ENCODE peak calls at places on chromosomes 1 and 21, in eight cellular contexts. One of them, this sample, is unnamed.

GRCh38 chr1:219041141-219041540 is 132.5 kb upstream of the LYPLAL1 start:
- DNase-seq in AG04449: no peak
- DNase-seq in dorsolateral prefrontal cortex: no peak
- DNase-seq in thoracic aorta: no peak
- DNase-seq in MCF 10A: peak
- DNase-seq in heart left ventricle: no peak
- DNase-seq in cardiac muscle cell: peak
- DNase-seq in body of pancreas: no peak
- DNase-seq in this sample: no peak

GRCh38 chr1:9455487-9456237 is 83.6 kb upstream of the SLC25A33 start:
- DNase-seq in AG04449: no peak
- DNase-seq in dorsolateral prefrontal cortex: peak
- DNase-seq in thoracic aorta: no peak
- DNase-seq in MCF 10A: peak
- DNase-seq in heart left ventricle: peak
- DNase-seq in cardiac muscle cell: peak
- DNase-seq in body of pancreas: peak
- DNase-seq in this sample: no peak

GRCh38 chr1:203629509-203630082 is 3.0 kb downstream of the ATP2B4 start:
- DNase-seq in AG04449: no peak
- DNase-seq in dorsolateral prefrontal cortex: no peak
- DNase-seq in thoracic aorta: no peak
- DNase-seq in MCF 10A: no peak
- DNase-seq in heart left ventricle: peak
- DNase-seq in cardiac muscle cell: peak
- DNase-seq in body of pancreas: peak
- DNase-seq in this sample: peak

GRCh38 chr1:101291562-101292035 is 54.8 kb downstream of the S1PR1 start:
- DNase-seq in AG04449: no peak
- DNase-seq in dorsolateral prefrontal cortex: no peak
- DNase-seq in thoracic aorta: no peak
- DNase-seq in MCF 10A: peak
- DNase-seq in heart left ventricle: no peak
- DNase-seq in cardiac muscle cell: peak
- DNase-seq in body of pancreas: peak
- DNase-seq in this sample: no peak

GRCh38 chr1:52544665-52545525 is 8.0 kb downstream of the TUT4 start:
- DNase-seq in AG04449: no peak
- DNase-seq in dorsolateral prefrontal cortex: no peak
- DNase-seq in thoracic aorta: no peak
- DNase-seq in MCF 10A: no peak
- DNase-seq in heart left ventricle: no peak
- DNase-seq in cardiac muscle cell: peak
- DNase-seq in body of pancreas: no peak
- DNase-seq in this sample: no peak

GRCh38 chr1:98325646-98326441 is 335.7 kb upstream of the SNX7 start:
- DNase-seq in AG04449: peak
- DNase-seq in dorsolateral prefrontal cortex: no peak
- DNase-seq in thoracic aorta: peak
- DNase-seq in MCF 10A: peak
- DNase-seq in heart left ventricle: peak
- DNase-seq in cardiac muscle cell: peak
- DNase-seq in body of pancreas: peak
- DNase-seq in this sample: peak

GRCh38 chr1:96076589-96076988 is 645.0 kb upstream of the PTBP2 start:
- DNase-seq in AG04449: no peak
- DNase-seq in dorsolateral prefrontal cortex: no peak
- DNase-seq in thoracic aorta: no peak
- DNase-seq in MCF 10A: peak
- DNase-seq in heart left ventricle: no peak
- DNase-seq in cardiac muscle cell: no peak
- DNase-seq in body of pancreas: no peak
- DNase-seq in this sample: no peak

GRCh38 chr21:41639336-41639735 is 127.5 kb downstream of the RIPK4 start:
- DNase-seq in AG04449: no peak
- DNase-seq in dorsolateral prefrontal cortex: no peak
- DNase-seq in thoracic aorta: no peak
- DNase-seq in MCF 10A: no peak
- DNase-seq in heart left ventricle: no peak
- DNase-seq in cardiac muscle cell: no peak
- DNase-seq in body of pancreas: no peak
- DNase-seq in this sample: no peak

GRCh38 chr1:165570078-165570477 is 26.3 kb downstream of the LRRC52 start:
- DNase-seq in AG04449: no peak
- DNase-seq in dorsolateral prefrontal cortex: no peak
- DNase-seq in thoracic aorta: no peak
- DNase-seq in MCF 10A: no peak
- DNase-seq in heart left ventricle: no peak
- DNase-seq in cardiac muscle cell: no peak
- DNase-seq in body of pancreas: no peak
- DNase-seq in this sample: no peak

GRCh38 chr1:112209493-112209892 is 186.5 kb upstream of the CTTNBP2NL start:
- DNase-seq in AG04449: no peak
- DNase-seq in dorsolateral prefrontal cortex: no peak
- DNase-seq in thoracic aorta: no peak
- DNase-seq in MCF 10A: peak
- DNase-seq in heart left ventricle: no peak
- DNase-seq in cardiac muscle cell: no peak
- DNase-seq in body of pancreas: no peak
- DNase-seq in this sample: no peak

GRCh38 chr21:41840880-41841279 is 38.3 kb downstream of the PRDM15 start:
- DNase-seq in AG04449: no peak
- DNase-seq in dorsolateral prefrontal cortex: no peak
- DNase-seq in thoracic aorta: no peak
- DNase-seq in MCF 10A: no peak
- DNase-seq in heart left ventricle: no peak
- DNase-seq in cardiac muscle cell: no peak
- DNase-seq in body of pancreas: no peak
- DNase-seq in this sample: no peak

GRCh38 chr1:179142889-179143299 is 61.0 kb downstream of the TOR3A start:
- DNase-seq in AG04449: peak
- DNase-seq in dorsolateral prefrontal cortex: no peak
- DNase-seq in thoracic aorta: no peak
- DNase-seq in MCF 10A: peak
- DNase-seq in heart left ventricle: no peak
- DNase-seq in cardiac muscle cell: peak
- DNase-seq in body of pancreas: peak
- DNase-seq in this sample: no peak

DNA sequence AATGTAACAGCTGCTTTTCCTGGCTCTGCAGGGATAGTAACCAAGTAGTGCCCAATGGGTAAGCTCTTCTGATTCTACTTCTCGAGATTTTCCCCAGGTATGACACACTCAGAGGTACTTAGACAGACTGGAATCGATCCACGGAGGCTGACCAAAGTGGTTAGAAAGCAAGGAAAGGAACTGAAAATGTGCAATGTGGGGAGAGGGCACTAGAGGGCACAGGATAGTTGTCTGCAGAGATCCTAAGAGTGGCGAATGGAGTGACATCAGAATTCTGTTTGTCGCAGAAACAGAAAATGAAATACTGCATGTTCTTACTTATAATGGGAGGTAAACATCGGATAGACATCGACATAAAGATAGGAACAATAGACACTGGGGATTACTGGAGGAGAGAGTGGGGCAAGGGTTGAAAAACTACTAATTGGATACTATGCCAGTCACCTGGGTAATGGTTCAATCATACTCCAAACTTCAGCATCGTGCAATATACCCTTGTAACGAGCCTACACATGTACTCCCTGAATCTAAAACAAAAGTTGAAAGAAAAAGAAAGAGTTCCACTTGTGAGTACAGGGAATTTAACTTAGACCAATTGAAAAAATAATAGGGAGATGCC is 23.3 kb downstream of the CYP2J2 start:
- DNase-seq in AG04449: no peak
- DNase-seq in dorsolateral prefrontal cortex: no peak
- DNase-seq in thoracic aorta: no peak
- DNase-seq in MCF 10A: peak
- DNase-seq in heart left ventricle: no peak
- DNase-seq in cardiac muscle cell: peak
- DNase-seq in body of pancreas: peak
- DNase-seq in this sample: no peak
- TF ChIP-seq CTCF in AG04449: peak
- TF ChIP-seq CTCF in dorsolateral prefrontal cortex: peak
- TF ChIP-seq CTCF in thoracic aorta: peak
- TF ChIP-seq CTCF in MCF 10A: peak
- TF ChIP-seq CTCF in heart left ventricle: peak
- TF ChIP-seq CTCF in cardiac muscle cell: peak
- TF ChIP-seq CTCF in body of pancreas: peak
- TF ChIP-seq CTCF in this sample: peak

GRCh38 chr1:33364578-33364945 is 43.7 kb upstream of the A3GALT2 start:
- DNase-seq in AG04449: no peak
- DNase-seq in dorsolateral prefrontal cortex: no peak
- DNase-seq in thoracic aorta: no peak
- DNase-seq in MCF 10A: no peak
- DNase-seq in heart left ventricle: no peak
- DNase-seq in cardiac muscle cell: peak
- DNase-seq in body of pancreas: no peak
- DNase-seq in this sample: no peak
- TF ChIP-seq CTCF in AG04449: no peak
- TF ChIP-seq CTCF in dorsolateral prefrontal cortex: no peak
- TF ChIP-seq CTCF in thoracic aorta: no peak
- TF ChIP-seq CTCF in MCF 10A: no peak
- TF ChIP-seq CTCF in heart left ventricle: no peak
- TF ChIP-seq CTCF in cardiac muscle cell: no peak
- TF ChIP-seq CTCF in body of pancreas: no peak
- TF ChIP-seq CTCF in this sample: no peak

DNA sequence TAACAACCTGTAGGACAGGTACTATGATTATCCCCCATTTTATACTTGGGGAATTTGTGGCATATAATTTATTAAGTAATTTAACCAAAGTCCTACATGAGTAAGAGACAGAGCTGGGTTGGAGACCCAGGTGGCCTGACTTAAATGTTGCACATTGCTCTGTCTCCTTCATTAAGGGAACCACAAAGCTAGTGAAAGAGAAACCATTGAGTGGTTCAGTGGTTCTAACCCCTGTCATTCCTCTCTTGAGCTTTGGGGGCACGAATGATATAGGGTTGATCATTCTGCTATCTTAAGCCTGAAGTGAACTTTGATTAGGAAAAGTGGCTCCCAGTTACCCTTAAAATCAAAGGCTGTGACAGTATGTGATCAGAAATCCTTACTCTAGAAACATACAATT is 5.2 kb upstream of the MAP3K7CL start:
- DNase-seq in AG04449: no peak
- DNase-seq in dorsolateral prefrontal cortex: no peak
- DNase-seq in thoracic aorta: no peak
- DNase-seq in MCF 10A: no peak
- DNase-seq in heart left ventricle: no peak
- DNase-seq in cardiac muscle cell: no peak
- DNase-seq in body of pancreas: no peak
- DNase-seq in this sample: no peak
- TF ChIP-seq CTCF in AG04449: no peak
- TF ChIP-seq CTCF in dorsolateral prefrontal cortex: no peak
- TF ChIP-seq CTCF in thoracic aorta: no peak
- TF ChIP-seq CTCF in MCF 10A: no peak
- TF ChIP-seq CTCF in heart left ventricle: no peak
- TF ChIP-seq CTCF in cardiac muscle cell: no peak
- TF ChIP-seq CTCF in body of pancreas: no peak
- TF ChIP-seq CTCF in this sample: no peak

GRCh38 chr1:41795205-41795762 is 123.4 kb downstream of the HIVEP3 start:
- DNase-seq in AG04449: no peak
- DNase-seq in dorsolateral prefrontal cortex: no peak
- DNase-seq in thoracic aorta: no peak
- DNase-seq in MCF 10A: peak
- DNase-seq in heart left ventricle: no peak
- DNase-seq in cardiac muscle cell: peak
- DNase-seq in body of pancreas: no peak
- DNase-seq in this sample: no peak
- TF ChIP-seq CTCF in AG04449: peak
- TF ChIP-seq CTCF in dorsolateral prefrontal cortex: no peak
- TF ChIP-seq CTCF in thoracic aorta: no peak
- TF ChIP-seq CTCF in MCF 10A: peak
- TF ChIP-seq CTCF in heart left ventricle: peak
- TF ChIP-seq CTCF in cardiac muscle cell: peak
- TF ChIP-seq CTCF in body of pancreas: no peak
- TF ChIP-seq CTCF in this sample: peak

GRCh38 chr1:244210884-244211558 is 159.9 kb downstream of the ZBTB18 start:
- DNase-seq in AG04449: no peak
- DNase-seq in dorsolateral prefrontal cortex: no peak
- DNase-seq in thoracic aorta: no peak
- DNase-seq in MCF 10A: peak
- DNase-seq in heart left ventricle: no peak
- DNase-seq in cardiac muscle cell: peak
- DNase-seq in body of pancreas: peak
- DNase-seq in this sample: no peak
- TF ChIP-seq CTCF in AG04449: no peak
- TF ChIP-seq CTCF in dorsolateral prefrontal cortex: no peak
- TF ChIP-seq CTCF in thoracic aorta: no peak
- TF ChIP-seq CTCF in MCF 10A: peak
- TF ChIP-seq CTCF in heart left ventricle: no peak
- TF ChIP-seq CTCF in cardiac muscle cell: peak
- TF ChIP-seq CTCF in body of pancreas: peak
- TF ChIP-seq CTCF in this sample: peak

GRCh38 chr21:26844258-26845065 is 747 bp downstream of the ADAMTS1 start:
- DNase-seq in AG04449: no peak
- DNase-seq in dorsolateral prefrontal cortex: peak
- DNase-seq in thoracic aorta: no peak
- DNase-seq in MCF 10A: peak
- DNase-seq in heart left ventricle: peak
- DNase-seq in cardiac muscle cell: peak
- DNase-seq in body of pancreas: peak
- DNase-seq in this sample: no peak

GRCh38 chr21:26842300-26842699 is 2.9 kb downstream of the ADAMTS1 start:
- DNase-seq in AG04449: no peak
- DNase-seq in dorsolateral prefrontal cortex: no peak
- DNase-seq in thoracic aorta: no peak
- DNase-seq in MCF 10A: no peak
- DNase-seq in heart left ventricle: peak
- DNase-seq in cardiac muscle cell: peak
- DNase-seq in body of pancreas: no peak
- DNase-seq in this sample: no peak

GRCh38 chr21:26843912-26844257 is 1.3 kb downstream of the ADAMTS1 start:
- DNase-seq in AG04449: no peak
- DNase-seq in dorsolateral prefrontal cortex: no peak
- DNase-seq in thoracic aorta: no peak
- DNase-seq in MCF 10A: peak
- DNase-seq in heart left ventricle: no peak
- DNase-seq in cardiac muscle cell: peak
- DNase-seq in body of pancreas: no peak
- DNase-seq in this sample: no peak

GRCh38 chr21:26845066-26845749 is at the start of gene ADAMTS1:
- DNase-seq in AG04449: no peak
- DNase-seq in dorsolateral prefrontal cortex: peak
- DNase-seq in thoracic aorta: peak
- DNase-seq in MCF 10A: peak
- DNase-seq in heart left ventricle: peak
- DNase-seq in cardiac muscle cell: peak
- DNase-seq in body of pancreas: peak
- DNase-seq in this sample: peak

GRCh38 chr21:26842976-26843911 is 2.0 kb downstream of the ADAMTS1 start:
- DNase-seq in AG04449: peak
- DNase-seq in dorsolateral prefrontal cortex: peak
- DNase-seq in thoracic aorta: peak
- DNase-seq in MCF 10A: peak
- DNase-seq in heart left ventricle: peak
- DNase-seq in cardiac muscle cell: peak
- DNase-seq in body of pancreas: peak
- DNase-seq in this sample: peak
- TF ChIP-seq CTCF in AG04449: peak
- TF ChIP-seq CTCF in dorsolateral prefrontal cortex: peak
- TF ChIP-seq CTCF in thoracic aorta: peak
- TF ChIP-seq CTCF in MCF 10A: peak
- TF ChIP-seq CTCF in heart left ventricle: peak
- TF ChIP-seq CTCF in cardiac muscle cell: peak
- TF ChIP-seq CTCF in body of pancreas: peak
- TF ChIP-seq CTCF in this sample: peak